ENCODE peak calls at places on chromosomes 12 and 14, in nine cellular contexts. One of them, this sample, is unnamed.

GRCh38 chr12:52655251-52655650 is 3.2 kb upstream of the KRT2 start:
- DNase-seq in stomach: no peak
- DNase-seq in Caki2: no peak
- DNase-seq in stimulated activated CD8-positive, alpha-beta memory T cell treated with anti-CD3 and anti-CD28 coated beads, Interleukin-15, amount 100 ng/mL, for 1 hour: no peak
- DNase-seq in BE2C: no peak
- DNase-seq in activated CD4-positive, alpha-beta T cell treated with anti-CD3 and anti-CD28 coated beads, Interleukin-2, amount 50 U/mL, for 1 hour: no peak
- DNase-seq in T1000: no peak
- DNase-seq in progenitor cell of endocrine pancreas: no peak
- DNase-seq in islet precursor cell: peak; percentile 70
- DNase-seq in this sample: no peak

GRCh38 chr14:90184571-90185266 is 71.6 kb upstream of the PSMC1 start:
- DNase-seq in stomach: no peak
- DNase-seq in Caki2: no peak
- DNase-seq in stimulated activated CD8-positive, alpha-beta memory T cell treated with anti-CD3 and anti-CD28 coated beads, Interleukin-15, amount 100 ng/mL, for 1 hour: no peak
- DNase-seq in BE2C: no peak
- DNase-seq in activated CD4-positive, alpha-beta T cell treated with anti-CD3 and anti-CD28 coated beads, Interleukin-2, amount 50 U/mL, for 1 hour: no peak
- DNase-seq in T1000: no peak
- DNase-seq in progenitor cell of endocrine pancreas: no peak
- DNase-seq in islet precursor cell: no peak
- DNase-seq in this sample: no peak

GRCh38 chr14:90499121-90499520 is 102.3 kb downstream of the CALM1 start:
- DNase-seq in stomach: no peak
- DNase-seq in Caki2: no peak
- DNase-seq in stimulated activated CD8-positive, alpha-beta memory T cell treated with anti-CD3 and anti-CD28 coated beads, Interleukin-15, amount 100 ng/mL, for 1 hour: no peak
- DNase-seq in BE2C: no peak
- DNase-seq in activated CD4-positive, alpha-beta T cell treated with anti-CD3 and anti-CD28 coated beads, Interleukin-2, amount 50 U/mL, for 1 hour: no peak
- DNase-seq in T1000: no peak
- DNase-seq in progenitor cell of endocrine pancreas: no peak
- DNase-seq in islet precursor cell: peak; percentile 45
- DNase-seq in this sample: no peak

GRCh38 chr12:108839011-108839889 is 18.1 kb downstream of the SSH1 start:
- DNase-seq in stomach: no peak
- DNase-seq in Caki2: no peak
- DNase-seq in stimulated activated CD8-positive, alpha-beta memory T cell treated with anti-CD3 and anti-CD28 coated beads, Interleukin-15, amount 100 ng/mL, for 1 hour: no peak
- DNase-seq in BE2C: peak; percentile 63
- DNase-seq in activated CD4-positive, alpha-beta T cell treated with anti-CD3 and anti-CD28 coated beads, Interleukin-2, amount 50 U/mL, for 1 hour: no peak
- DNase-seq in T1000: no peak
- DNase-seq in progenitor cell of endocrine pancreas: no peak
- DNase-seq in islet precursor cell: no peak
- DNase-seq in this sample: no peak

GRCh38 chr14:104117341-104118005 is 20.9 kb upstream of the KIF26A start:
- DNase-seq in stomach: peak; percentile 35
- DNase-seq in Caki2: no peak
- DNase-seq in stimulated activated CD8-positive, alpha-beta memory T cell treated with anti-CD3 and anti-CD28 coated beads, Interleukin-15, amount 100 ng/mL, for 1 hour: no peak
- DNase-seq in BE2C: peak; percentile 12
- DNase-seq in activated CD4-positive, alpha-beta T cell treated with anti-CD3 and anti-CD28 coated beads, Interleukin-2, amount 50 U/mL, for 1 hour: no peak
- DNase-seq in T1000: no peak
- DNase-seq in progenitor cell of endocrine pancreas: no peak
- DNase-seq in islet precursor cell: peak; percentile 59
- DNase-seq in this sample: no peak

GRCh38 chr14:69118313-69118712 is 34.6 kb downstream of the DCAF5 start:
- DNase-seq in stomach: no peak
- DNase-seq in Caki2: no peak
- DNase-seq in stimulated activated CD8-positive, alpha-beta memory T cell treated with anti-CD3 and anti-CD28 coated beads, Interleukin-15, amount 100 ng/mL, for 1 hour: no peak
- DNase-seq in BE2C: no peak
- DNase-seq in activated CD4-positive, alpha-beta T cell treated with anti-CD3 and anti-CD28 coated beads, Interleukin-2, amount 50 U/mL, for 1 hour: no peak
- DNase-seq in T1000: no peak
- DNase-seq in progenitor cell of endocrine pancreas: no peak
- DNase-seq in islet precursor cell: no peak
- DNase-seq in this sample: no peak

GRCh38 chr14:28757790-28758189 is 8.8 kb upstream of the FOXG1 start:
- DNase-seq in stomach: no peak
- DNase-seq in Caki2: no peak
- DNase-seq in stimulated activated CD8-positive, alpha-beta memory T cell treated with anti-CD3 and anti-CD28 coated beads, Interleukin-15, amount 100 ng/mL, for 1 hour: no peak
- DNase-seq in BE2C: no peak
- DNase-seq in activated CD4-positive, alpha-beta T cell treated with anti-CD3 and anti-CD28 coated beads, Interleukin-2, amount 50 U/mL, for 1 hour: no peak
- DNase-seq in T1000: no peak
- DNase-seq in progenitor cell of endocrine pancreas: no peak
- DNase-seq in islet precursor cell: no peak
- DNase-seq in this sample: no peak

GRCh38 chr12:7023096-7023495 is 4.8 kb upstream of the LPCAT3 start:
- DNase-seq in stomach: no peak
- DNase-seq in Caki2: no peak
- DNase-seq in stimulated activated CD8-positive, alpha-beta memory T cell treated with anti-CD3 and anti-CD28 coated beads, Interleukin-15, amount 100 ng/mL, for 1 hour: no peak
- DNase-seq in BE2C: no peak
- DNase-seq in activated CD4-positive, alpha-beta T cell treated with anti-CD3 and anti-CD28 coated beads, Interleukin-2, amount 50 U/mL, for 1 hour: no peak
- DNase-seq in T1000: no peak
- DNase-seq in progenitor cell of endocrine pancreas: no peak
- DNase-seq in islet precursor cell: no peak
- DNase-seq in this sample: no peak

GRCh38 chr14:104136472-104137296 is 1.7 kb upstream of the KIF26A start:
- DNase-seq in stomach: no peak
- DNase-seq in Caki2: no peak
- DNase-seq in stimulated activated CD8-positive, alpha-beta memory T cell treated with anti-CD3 and anti-CD28 coated beads, Interleukin-15, amount 100 ng/mL, for 1 hour: no peak
- DNase-seq in BE2C: peak; percentile 63
- DNase-seq in activated CD4-positive, alpha-beta T cell treated with anti-CD3 and anti-CD28 coated beads, Interleukin-2, amount 50 U/mL, for 1 hour: no peak
- DNase-seq in T1000: no peak
- DNase-seq in progenitor cell of endocrine pancreas: no peak
- DNase-seq in islet precursor cell: peak; percentile 54
- DNase-seq in this sample: no peak

This sample was measured in Karpas-422.